ENCODE peak calls at places on chromosomes 7 and 10, in nine cellular contexts. L is AG08395; Z is GM10248; T is OCI-LY7; F is gastrocnemius medialis; C is NCI-H1694 treated with DMSO at 0.1 percent for 48 hours; J is stimulated activated CD4-positive, alpha-beta T cell treated with anti-CD3 and anti-CD28 coated beads, Interleukin-4, amount 100 ng/mL, for 4 hours; E is SW480; P is nucleus accumbens. B is an unnamed sample.

GRCh38 chr10:7788640-7789335 is 811 bp downstream of the ATP5F1C start:
- DNase-seq in L (no peak), Z (no peak), T (peak; percentile 41), F (no peak), C (no peak), J (no peak), E (peak; percentile 7), P (no peak), B (peak; percentile 14)

GRCh38 chr7:48004023-48004422 is 24.6 kb upstream of the HUS1 start:
- DNase-seq in L (no peak), Z (no peak), T (peak; percentile 69), F (no peak), C (peak; percentile 46), J (no peak), E (no peak), P (no peak), B (no peak)

GRCh38 chr7:539731-540411 is 20.2 kb upstream of the PDGFA start:
- DNase-seq in L (peak; percentile 29), Z (no peak), T (no peak), F (no peak), C (peak; percentile 80), J (no peak), E (peak; percentile 98), P (no peak), B (peak; percentile 100)

GRCh38 chr10:84563868-84564267 is 235.5 kb downstream of the CCSER2 start:
- DNase-seq in L (no peak), Z (no peak), T (no peak), F (no peak), C (no peak), J (no peak), E (no peak), P (no peak), B (peak; percentile 4)

GRCh38 chr10:15035385-15036301 is 8.1 kb upstream of the OLAH start:
- DNase-seq in L (no peak), Z (no peak), T (no peak), F (peak; percentile 3), C (no peak), J (no peak), E (no peak), P (no peak), B (no peak)

GRCh38 chr10:30386801-30387588 is 37.9 kb upstream of the MTPAP start:
- DNase-seq in L (no peak), Z (no peak), T (no peak), F (no peak), C (no peak), J (no peak), E (peak; percentile 92), P (no peak), B (peak; percentile 44)

GRCh38 chr7:26061340-26062239 is 90.4 kb upstream of the NFE2L3 start:
- DNase-seq in L (peak; percentile 59), Z (peak; percentile 74), T (peak; percentile 75), F (peak; percentile 30), C (peak; percentile 82), J (peak; percentile 63), E (peak; percentile 87), P (no peak), B (peak; percentile 87)

GRCh38 chr7:303884-304573 is 14.1 kb downstream of the FOXL3 start:
- DNase-seq in L (no peak), Z (no peak), T (no peak), F (no peak), C (no peak), J (no peak), E (no peak), P (no peak), B (no peak)

GRCh38 chr10:15797346-15797745 is 63.0 kb downstream of the MINDY3 start:
- DNase-seq in L (no peak), Z (no peak), T (no peak), F (no peak), C (no peak), J (no peak), E (no peak), P (no peak), B (no peak)

GRCh38 chr7:129495987-129496386 is 6.3 kb upstream of the SMKR1 start:
- DNase-seq in L (no peak), Z (no peak), T (no peak), F (no peak), C (no peak), J (no peak), E (no peak), P (no peak), B (no peak)

GRCh38 chr7:86469680-86470295 is 173.9 kb upstream of the GRM3 start:
- DNase-seq in L (peak; percentile 41), Z (peak; percentile 43), T (peak; percentile 91), F (no peak), C (peak; percentile 76), J (no peak), E (peak; percentile 87), P (peak; percentile 41), B (peak; percentile 84)